ENCODE peak calls at places on chromosomes 13 and 19, in nine cellular contexts. X, S, D, P, M, W, T, H and Y are unnamed samples.

GRCh38 chr19:56670401-56670960 is 1.1 kb downstream of the ZNF835 start:
- DNase-seq in M (no peak), H (no peak), X (no peak), D (no peak), T (no peak), W (no peak), P (no peak), S (no peak), Y (no peak)

GRCh38 chr13:102021777-102022176 is 380.1 kb downstream of the FGF14 start:
- DNase-seq in D (no peak), P (no peak), H (no peak), M (no peak), T (no peak), S (no peak), X (no peak), W (no peak), Y (no peak)

GRCh38 chr19:50959731-50960500 is 7.1 kb upstream of the KLK5 start:
- DNase-seq in W (no peak), P (no peak), M (no peak), T (no peak), S (no peak), X (no peak), H (no peak), D (no peak), Y (no peak)

GRCh38 chr19:17510220-17510993 is 1.0 kb upstream of the PGLS start:
- DNase-seq in W (no peak), T (no peak), M (no peak), H (no peak), P (no peak), X (no peak), S (peak; percentile 33), D (no peak), Y (no peak)

GRCh38 chr13:59236309-59236939 is 927.3 kb downstream of the DIAPH3 start:
- DNase-seq in T (no peak), H (no peak), P (no peak), W (no peak), M (no peak), S (no peak), X (no peak), D (peak; percentile 40), Y (no peak)

GRCh38 chr13:20713014-20713376 is 9.5 kb downstream of the IL17D start:
- DNase-seq in P (no peak), D (peak; percentile 30), M (no peak), H (no peak), S (no peak), W (no peak), X (no peak), T (no peak), Y (no peak)

GRCh38 chr19:3207466-3208242 is 16.8 kb upstream of the CELF5 start:
- DNase-seq in W (no peak), M (no peak), D (peak; percentile 16), X (no peak), P (no peak), T (no peak), H (no peak), S (no peak), Y (no peak)

GRCh38 chr13:37870895-37871550 is 1.5 kb upstream of the TRPC4 start:
- DNase-seq in X (peak; percentile 33), T (no peak), M (no peak), W (peak; percentile 4), D (no peak), S (peak; percentile 72), P (no peak), H (peak; percentile 54), Y (no peak)

GRCh38 chr19:38993271-38993670 is 17.7 kb upstream of the FBXO17 start:
- DNase-seq in D (no peak), T (no peak), M (no peak), X (peak; percentile 99), S (peak; percentile 55), P (no peak), H (peak; percentile 65), W (peak; percentile 70), Y (no peak)

GRCh38 chr19:45976180-45976579 is 2.5 kb upstream of the NOVA2 start:
- DNase-seq in H (no peak), T (no peak), P (no peak), M (no peak), S (no peak), X (no peak), W (no peak), D (peak; percentile 30), Y (no peak)

GRCh38 chr19:18840288-18841260 is 8.8 kb downstream of the UPF1 start:
- DNase-seq in S (no peak), X (no peak), T (no peak), W (no peak), D (no peak), P (no peak), M (no peak), H (no peak), Y (no peak)

GRCh38 chr13:102198418-102199322 is 203.2 kb downstream of the FGF14 start:
- DNase-seq in W (peak; percentile 13), H (peak; percentile 7), S (no peak), X (peak; percentile 57), M (no peak), T (no peak), D (peak; percentile 88), P (no peak), Y (no peak)

GRCh38 chr13:113736258-113736731 is 22.7 kb upstream of the TMEM255B start:
- DNase-seq in H (no peak), P (no peak), S (no peak), D (no peak), M (peak; percentile 28), T (no peak), W (no peak), X (no peak), Y (peak; percentile 63)

GRCh38 chr19:48169585-48169973 is 565 bp downstream of the LIG1 start:
- DNase-seq in W (peak; percentile 97), T (peak; percentile 87), P (peak; percentile 79), M (peak; percentile 86), S (peak; percentile 46), D (peak; percentile 93), H (peak; percentile 17), X (peak; percentile 57), Y (peak; percentile 88)

GRCh38 chr13:97742084-97742483 is 211.4 kb upstream of the IPO5 start:
- DNase-seq in P (no peak), S (no peak), X (no peak), H (no peak), W (no peak), M (no peak), T (no peak), D (no peak), Y (no peak)

GRCh38 chr13:79837741-79838450 is 356.9 kb downstream of the NDFIP2 start:
- DNase-seq in W (no peak), M (no peak), S (peak; percentile 58), H (no peak), D (no peak), P (no peak), T (no peak), X (peak; percentile 53), Y (no peak)

GRCh38 chr19:4972509-4973230 is 3.8 kb downstream of the KDM4B start:
- DNase-seq in W (no peak), D (no peak), H (no peak), P (no peak), M (no peak), X (peak; percentile 48), T (no peak), S (peak; percentile 69), Y (no peak)

GRCh38 chr13:59750860-59751259 is 412.9 kb downstream of the DIAPH3 start:
- DNase-seq in D (peak; percentile 76), H (peak; percentile 47), T (no peak), M (no peak), P (no peak), X (peak; percentile 21), W (no peak), S (peak; percentile 89), Y (no peak)

GRCh38 chr19:28037186-28037585 is 1175.8 kb downstream of the UQCRFS1 start:
- DNase-seq in S (no peak), W (no peak), D (no peak), X (no peak), T (no peak), P (no peak), H (no peak), M (no peak), Y (no peak)

GRCh38 chr19:15120135-15121026 is 13.2 kb downstream of the SYDE1 start:
- DNase-seq in T (no peak), W (no peak), S (no peak), D (no peak), P (no peak), H (no peak), M (no peak), X (no peak), Y (no peak)

GRCh38 chr13:69580255-69580654 is 527.4 kb upstream of the ATXN8OS start:
- DNase-seq in W (no peak), H (no peak), M (no peak), X (peak; percentile 59), S (no peak), T (no peak), D (peak; percentile 71), P (no peak), Y (no peak)

GRCh38 chr19:29487432-29487831 is 38.4 kb upstream of the VSTM2B start:
- DNase-seq in P (no peak), W (no peak), H (no peak), S (no peak), X (no peak), M (peak; percentile 25), T (no peak), D (no peak), Y (peak; percentile 13)

GRCh38 chr19:6849876-6850275 is 37.5 kb upstream of the ADGRE1 start:
- DNase-seq in T (no peak), M (no peak), W (no peak), P (no peak), H (peak; percentile 7), X (no peak), S (no peak), D (no peak), Y (no peak)

GRCh38 chr13:99414048-99414995 is 87.0 kb upstream of the TM9SF2 start:
- DNase-seq in T (no peak), P (no peak), W (no peak), S (no peak), H (no peak), X (no peak), D (no peak), M (no peak), Y (no peak)

GRCh38 chr13:65965496-65965895 is 1264.6 kb downstream of the PCDH9 start:
- DNase-seq in X (peak; percentile 73), W (no peak), M (no peak), P (no peak), D (peak; percentile 44), T (no peak), S (peak; percentile 56), H (peak; percentile 39), Y (no peak)

GRCh38 chr19:7348587-7349230 is at the start of gene ARHGEF18:
- DNase-seq in X (no peak), D (no peak), W (no peak), T (peak; percentile 35), P (peak; percentile 83), M (peak; percentile 78), H (no peak), S (no peak), Y (peak; percentile 77)

GRCh38 chr13:107678075-107678689 is 537.2 kb downstream of the LIG4 start:
- DNase-seq in S (peak; percentile 11), M (no peak), P (no peak), D (no peak), X (no peak), T (no peak), W (no peak), H (no peak), Y (no peak)

GRCh38 chr13:27450921-27451461 is 627 bp upstream of the MTIF3 start:
- DNase-seq in S (peak; percentile 52), M (peak; percentile 68), D (peak; percentile 73), X (peak; percentile 84), P (no peak), W (peak; percentile 61), T (peak; percentile 25), H (peak; percentile 38), Y (peak; percentile 79)

GRCh38 chr13:23766199-23766771 is 122.9 kb downstream of the MIPEP start:
- DNase-seq in H (no peak), P (no peak), X (no peak), M (no peak), W (no peak), T (no peak), D (no peak), S (no peak), Y (no peak)

GRCh38 chr13:32248789-32249188 is 66.4 kb downstream of the ZAR1L start:
- DNase-seq in T (no peak), H (no peak), D (no peak), X (no peak), W (no peak), P (no peak), M (no peak), S (no peak), Y (no peak)

GRCh38 chr19:45598267-45599011 is 3.6 kb downstream of the GPR4 start:
- DNase-seq in T (no peak), P (no peak), M (no peak), S (no peak), X (no peak), D (peak; percentile 52), W (no peak), H (no peak), Y (no peak)